ENCODE peak calls at places on chromosome 21, in four cellular contexts. E is amygdala, O is brain pericyte, B is NCI-H1694. P is an unnamed sample.

GRCh38 chr21:37008705-37009104 is 2.2 kb downstream of the RIPPLY3 start:
- DNase-seq in B (no peak), O (no peak), E (no peak), P (no peak)

GRCh38 chr21:37208741-37209225 is 58.4 kb downstream of the VPS26C start:
- DNase-seq in B (no peak), O (no peak), E (no peak), P (peak)

GRCh38 chr21:46390603-46391545 is 66.9 kb downstream of the PCNT start:
- DNase-seq in E (no peak), O (no peak), B (no peak), P (peak)

GRCh38 chr21:21458124-21458631 is 460.0 kb downstream of the NCAM2 start:
- DNase-seq in E (no peak), O (no peak), B (no peak), P (no peak)

GRCh38 chr21:45502006-45502345 is 40.3 kb downstream of the SLC19A1 start:
- DNase-seq in E (no peak), O (no peak), B (no peak), P (no peak)

GRCh38 chr21:38377165-38378093 is 120.6 kb downstream of the KCNJ15 start:
- DNase-seq in E (no peak), O (no peak), B (no peak), P (no peak)

GRCh38 chr21:29712818-29713217 is 227.0 kb downstream of the GRIK1 start:
- DNase-seq in O (no peak), E (no peak), B (no peak), P (no peak)

GRCh38 chr21:34846601-34847112 is 177.9 kb downstream of the CLIC6 start:
- DNase-seq in E (no peak), B (no peak), O (peak), P (no peak)

GRCh38 chr21:45806042-45806441 is 162.5 kb downstream of the PCBP3 start:
- DNase-seq in B (no peak), E (no peak), O (no peak), P (no peak)

GRCh38 chr21:42093991-42094417 is 22.9 kb downstream of the UMODL1 start:
- DNase-seq in E (no peak), O (peak), B (peak), P (no peak)

GRCh38 chr21:39556176-39556575 is 56.6 kb upstream of the B3GALT5 start:
- DNase-seq in B (no peak), O (no peak), E (no peak), P (no peak)

GRCh38 chr21:44737706-44738354 is 26.5 kb upstream of the TSPEAR start:
- DNase-seq in B (no peak), O (peak), E (no peak), P (no peak)

GRCh38 chr21:43328591-43329360 is 98.2 kb downstream of the SIK1 start:
- DNase-seq in O (no peak), B (no peak), E (no peak), P (no peak)

GRCh38 chr21:42843021-42843420 is 36.3 kb downstream of the WDR4 start:
- DNase-seq in E (no peak), O (no peak), B (no peak), P (no peak)

GRCh38 chr21:41768371-41769042 is 1.7 kb upstream of the RIPK4 start:
- DNase-seq in O (no peak), B (no peak), E (no peak), P (no peak)

GRCh38 chr21:33558777-33559421 is 16.1 kb downstream of the SON start:
- DNase-seq in O (no peak), B (no peak), E (no peak), P (no peak)

GRCh38 chr21:44723177-44724131 is 12.1 kb upstream of the TSPEAR start:
- DNase-seq in E (no peak), O (no peak), B (no peak), P (peak)

GRCh38 chr21:39175154-39175553 is 8.1 kb downstream of the PSMG1 start:
- DNase-seq in O (no peak), E (no peak), B (peak), P (no peak)